ENCODE peak calls at places on chromosomes 5 and 9, in ten cellular contexts. P, R, K, N, S, I, T, F, Y and G are unnamed samples.

GRCh38 chr9:86557063-86557766 is 203.0 kb upstream of the TUT7 start:
- DNase-seq in P (peak), R (no peak), Y (no peak), F (no peak), I (peak), S (no peak), T (no peak), N (no peak), K (no peak), G (peak)

GRCh38 chr5:133869675-133869978 is 98.8 kb downstream of the C5orf15 start:
- DNase-seq in K (no peak), I (peak), Y (peak), S (no peak), F (peak), N (no peak), P (no peak), T (peak), R (no peak), G (no peak)

GRCh38 chr9:82183181-82183860 is 194.7 kb downstream of the SPATA31D1 start:
- DNase-seq in I (no peak), T (no peak), N (no peak), R (no peak), Y (no peak), F (no peak), K (no peak), P (no peak), S (no peak), G (peak)

GRCh38 chr9:2116073-2116472 is 100.9 kb downstream of the SMARCA2 start:
- DNase-seq in S (no peak), R (no peak), N (no peak), F (no peak), P (peak), Y (no peak), T (no peak), I (peak), K (peak), G (peak)

GRCh38 chr5:57805170-57805569 is 322.6 kb upstream of the ACTBL2 start:
- DNase-seq in P (no peak), T (no peak), S (no peak), Y (no peak), I (no peak), K (no peak), N (no peak), F (no peak), R (no peak), G (no peak)

GRCh38 chr9:13728121-13728520 is 448.6 kb upstream of the MPDZ start:
- DNase-seq in F (no peak), T (no peak), S (no peak), R (no peak), Y (no peak), I (no peak), K (no peak), P (no peak), N (no peak), G (no peak)

GRCh38 chr9:105438136-105438839 is 9.5 kb upstream of the FSD1L start:
- DNase-seq in F (no peak), K (no peak), N (no peak), T (no peak), P (no peak), Y (no peak), S (no peak), R (no peak), I (peak), G (peak)

GRCh38 chr9:91101598-91102168 is 260.0 kb downstream of the AUH start:
- DNase-seq in N (no peak), K (no peak), F (peak), P (no peak), Y (no peak), S (peak), T (no peak), I (no peak), R (no peak), G (no peak)

GRCh38 chr5:115962565-115963402 is 509 bp downstream of the LVRN start:
- DNase-seq in K (no peak), R (no peak), F (no peak), Y (no peak), I (no peak), P (no peak), S (no peak), T (peak), N (no peak), G (no peak)

GRCh38 chr5:82564963-82565362 is 286.8 kb upstream of the RPS23 start:
- DNase-seq in Y (no peak), T (no peak), I (no peak), K (no peak), S (no peak), F (no peak), P (peak), R (no peak), N (no peak), G (no peak)

GRCh38 chr5:109225695-109226094 is 184.1 kb downstream of the PJA2 start:
- DNase-seq in K (no peak), I (no peak), N (no peak), T (peak), R (no peak), F (no peak), S (no peak), Y (peak), P (no peak), G (peak)

GRCh38 chr9:30584559-30584958 is 1799.9 kb upstream of the ACO1 start:
- DNase-seq in T (no peak), R (no peak), I (no peak), F (no peak), Y (no peak), K (no peak), N (no peak), P (no peak), S (no peak), G (no peak)

GRCh38 chr9:137705443-137705863 is 86.6 kb downstream of the EHMT1 start:
- DNase-seq in F (no peak), R (no peak), I (no peak), N (no peak), K (no peak), T (no peak), Y (no peak), S (no peak), P (no peak), G (no peak)

GRCh38 chr9:128420651-128421473 is at the start of gene CERCAM:
- DNase-seq in F (peak), P (peak), K (no peak), I (peak), Y (peak), N (no peak), T (peak), S (no peak), R (peak), G (peak)

GRCh38 chr5:123425444-123425843 is 2.2 kb upstream of the CEP120 start:
- DNase-seq in N (no peak), Y (no peak), S (no peak), P (no peak), T (no peak), F (no peak), I (no peak), R (no peak), K (no peak), G (no peak)

GRCh38 chr5:32753765-32754164 is 42.6 kb downstream of the NPR3 start:
- DNase-seq in I (peak), N (no peak), Y (no peak), F (no peak), S (no peak), K (no peak), P (peak), T (no peak), R (no peak), G (peak)

GRCh38 chr5:157761690-157762611 is 18.4 kb downstream of the LSM11 start:
- DNase-seq in F (no peak), Y (no peak), K (peak), S (no peak), P (peak), T (no peak), N (no peak), R (peak), I (peak), G (peak)

GRCh38 chr9:78668148-78668825 is 371.4 kb downstream of the PSAT1 start:
- DNase-seq in Y (no peak), N (no peak), R (no peak), S (no peak), P (peak), I (no peak), K (peak), T (no peak), F (no peak), G (peak)

GRCh38 chr5:141934099-141934844 is 10.6 kb downstream of the DELE1 start:
- DNase-seq in K (no peak), I (no peak), R (peak), P (no peak), F (peak), Y (peak), T (peak), N (no peak), S (no peak), G (peak)

GRCh38 chr5:37552770-37553719 is 173.9 kb downstream of the WDR70 start:
- DNase-seq in R (no peak), F (no peak), I (peak), S (no peak), Y (no peak), N (no peak), T (no peak), K (no peak), P (no peak), G (peak)

GRCh38 chr5:77170-77501 is 14.8 kb upstream of the PLEKHG4B start:
- DNase-seq in P (no peak), N (peak), T (no peak), K (no peak), F (no peak), Y (no peak), I (no peak), S (no peak), R (no peak), G (no peak)

GRCh38 chr5:172097356-172097755 is 90.7 kb downstream of the STK10 start:
- DNase-seq in T (no peak), P (no peak), Y (no peak), K (no peak), I (no peak), R (no peak), N (no peak), F (no peak), S (no peak), G (peak)

GRCh38 chr5:79973511-79973910 is 17.6 kb downstream of the MTX3 start:
- DNase-seq in F (no peak), R (no peak), Y (no peak), I (peak), P (no peak), T (no peak), K (no peak), S (no peak), N (no peak), G (no peak)

GRCh38 chr5:148974638-148975330 is 88.1 kb downstream of the SH3TC2 start:
- DNase-seq in R (no peak), Y (no peak), P (peak), T (no peak), F (no peak), K (no peak), N (no peak), S (no peak), I (no peak), G (no peak)

GRCh38 chr9:92641092-92641809 is 28.7 kb downstream of the IPPK start:
- DNase-seq in T (no peak), I (no peak), K (no peak), N (peak), F (peak), S (no peak), P (no peak), R (no peak), Y (no peak), G (no peak)

GRCh38 chr5:72015103-72015548 is 92.1 kb upstream of the MAP1B start:
- DNase-seq in F (no peak), P (peak), Y (no peak), S (no peak), R (peak), I (peak), N (no peak), K (peak), T (peak), G (peak)

GRCh38 chr5:172840077-172840777 is 6.2 kb downstream of the ERGIC1 start:
- DNase-seq in K (no peak), R (no peak), S (no peak), I (peak), F (no peak), N (no peak), P (no peak), T (no peak), Y (no peak), G (peak)

GRCh38 chr5:464843-465590 is 22.0 kb downstream of the EXOC3 start:
- DNase-seq in N (peak), I (no peak), P (no peak), S (no peak), R (no peak), T (peak), Y (peak), F (no peak), K (no peak), G (no peak)

GRCh38 chr5:170738840-170739239 is 44.7 kb upstream of the GABRP start:
- DNase-seq in R (no peak), T (no peak), N (no peak), P (no peak), I (no peak), F (no peak), S (no peak), K (no peak), Y (no peak), G (no peak)

GRCh38 chr5:24110019-24110615 is 534.7 kb downstream of the CDH10 start:
- DNase-seq in K (no peak), T (no peak), Y (no peak), F (no peak), I (peak), S (no peak), P (peak), N (no peak), R (no peak), G (peak)

GRCh38 chr5:52469835-52470234 is 317.9 kb upstream of the ITGA1 start:
- DNase-seq in Y (no peak), R (no peak), I (no peak), T (no peak), F (no peak), K (no peak), N (no peak), P (no peak), S (no peak), G (no peak)

GRCh38 chr5:139344177-139344576 is 2.5 kb downstream of the PAIP2 start:
- DNase-seq in N (no peak), S (no peak), Y (no peak), I (no peak), R (no peak), P (no peak), K (no peak), F (no peak), T (no peak), G (no peak)
- H3K4me3 ChIP-seq in N (no peak), S (no peak), Y (no peak), I (no peak), R (no peak), P (no peak), K (no peak), F (peak), T (no peak), G (no peak)

DNA sequence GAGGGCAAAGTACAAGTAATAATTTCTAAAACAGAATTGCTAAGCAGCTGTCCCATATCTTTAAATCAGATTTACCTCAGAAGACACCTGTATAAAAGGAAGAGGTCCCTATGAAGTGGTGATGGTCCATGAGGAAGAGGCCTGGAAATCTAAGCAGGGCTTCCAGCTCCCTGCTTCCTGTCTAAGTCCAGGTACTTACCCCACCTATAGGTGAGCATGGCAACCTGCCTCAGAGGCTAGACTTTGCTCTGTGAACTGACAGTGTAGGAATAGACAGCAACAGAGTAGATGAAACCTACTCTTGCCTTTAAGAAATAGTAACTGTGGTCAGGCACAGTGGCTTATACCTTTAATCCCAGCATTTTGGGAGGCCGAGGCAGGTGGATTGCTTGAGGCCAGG is 55.8 kb upstream of the ARRDC3 start:
- DNase-seq in I (no peak), S (no peak), F (peak), T (no peak), P (peak), Y (no peak), N (no peak), K (peak), R (peak), G (no peak)
- TF ChIP-seq CTCF in I (no peak), S (no peak), F (no peak), T (no peak), P (peak), Y (no peak), N (no peak), K (peak), R (no peak), G (no peak)

GRCh38 chr9:136537896-136538598 is 7.8 kb downstream of the NOTCH1 start:
- DNase-seq in T (no peak), K (no peak), N (no peak), P (no peak), S (no peak), I (peak), R (no peak), Y (no peak), F (no peak), G (no peak)

GRCh38 chr9:136541179-136541578 is 4.7 kb downstream of the NOTCH1 start:
- DNase-seq in P (no peak), I (no peak), S (no peak), T (no peak), Y (no peak), K (no peak), R (no peak), N (no peak), F (no peak), G (no peak)

GRCh38 chr9:136538599-136539426 is 7.0 kb downstream of the NOTCH1 start:
- DNase-seq in T (peak), K (no peak), S (peak), N (no peak), I (no peak), Y (peak), F (no peak), P (peak), R (peak), G (no peak)

GRCh38 chr9:136541709-136542108 is 4.1 kb downstream of the NOTCH1 start:
- DNase-seq in F (no peak), N (no peak), I (no peak), Y (no peak), K (no peak), S (no peak), R (no peak), P (no peak), T (no peak), G (no peak)

DNA sequence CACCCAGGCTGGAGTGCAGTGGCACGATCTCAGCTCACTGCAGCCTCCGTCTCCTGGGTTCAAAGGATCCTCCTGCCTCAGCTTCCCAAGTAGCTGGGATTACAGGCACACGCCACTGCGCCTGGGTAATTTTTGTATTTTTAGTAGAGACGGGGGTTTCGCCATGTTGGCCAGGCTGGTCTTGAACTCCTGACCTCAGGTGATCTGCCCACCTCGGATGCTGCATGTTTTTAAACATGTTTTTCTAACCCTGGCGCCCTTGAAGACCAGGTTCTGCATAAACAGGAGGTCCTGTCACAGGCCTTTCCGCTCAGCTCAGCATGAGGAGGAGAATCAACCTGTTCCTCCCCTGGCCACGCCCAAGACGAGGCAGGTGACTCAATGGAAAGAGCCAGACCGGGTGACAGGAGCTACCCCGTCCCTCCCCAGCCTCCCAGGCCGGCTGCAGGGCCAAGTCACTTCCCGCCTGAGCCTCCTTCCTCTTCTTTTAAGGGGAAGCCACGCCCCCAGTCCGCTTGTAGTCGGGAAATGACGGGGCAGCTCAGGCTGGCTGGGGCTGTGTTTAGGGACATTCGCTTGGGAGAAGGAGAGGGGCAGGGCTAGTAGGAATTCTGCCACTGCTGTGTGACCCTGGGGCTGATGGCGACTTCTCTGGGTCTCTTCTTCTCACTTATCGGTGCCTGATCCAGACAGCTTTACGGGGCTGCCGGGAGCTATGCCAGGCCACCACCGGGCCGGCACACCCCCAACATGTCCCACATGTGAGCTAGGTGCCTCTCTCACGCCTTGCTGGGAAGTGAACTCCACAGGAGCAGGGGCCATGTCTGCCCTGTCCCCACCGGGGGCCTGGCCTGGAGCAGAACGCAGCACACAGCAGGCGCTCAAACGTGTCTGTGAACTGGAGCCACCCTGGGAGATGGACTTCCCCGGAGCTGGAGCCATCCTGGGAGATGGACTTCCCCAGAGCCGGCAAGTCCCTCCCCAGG is 6.1 kb downstream of the NOTCH1 start:
- DNase-seq in P (peak), F (peak), N (peak), R (peak), I (no peak), Y (peak), S (peak), T (peak), K (peak), G (peak)
- H3K4me3 ChIP-seq in P (peak), F (peak), N (peak), R (peak), I (no peak), Y (no peak), S (peak), T (peak), K (peak), G (no peak)

DNA sequence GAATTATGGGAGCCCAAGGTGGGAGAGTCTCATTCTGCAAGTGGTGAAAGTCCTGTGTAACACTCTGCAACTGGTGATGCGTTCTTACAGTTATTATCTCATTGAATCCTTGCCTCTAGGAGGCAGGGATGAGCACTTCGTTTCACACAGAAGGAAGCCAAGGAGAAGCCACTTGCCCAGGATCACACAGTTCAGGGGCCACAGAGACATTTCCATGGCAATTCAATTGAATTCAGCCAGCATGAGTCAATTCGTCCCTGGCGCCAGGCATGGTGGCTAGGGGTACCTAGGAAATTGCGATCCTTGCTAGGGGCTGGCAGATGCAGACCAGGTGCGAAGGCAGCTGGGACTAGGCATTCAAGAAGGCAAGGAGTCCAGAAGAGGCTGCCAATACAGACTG is 26.2 kb downstream of the LHX2 start:
- DNase-seq in F (no peak), R (no peak), I (no peak), N (no peak), T (no peak), Y (no peak), S (no peak), K (peak), P (no peak), G (peak)
- TF ChIP-seq CTCF in F (no peak), R (no peak), I (peak), N (no peak), T (no peak), Y (no peak), S (no peak), K (no peak), P (no peak), G (peak)